ENCODE peak calls at places on chromosomes 13 and 19, in seven cellular contexts. P is heart left ventricle, M is IMR-90, D is A549, A is K562, T is HCT116, H is body of pancreas. K is an unnamed sample.

GRCh38 chr13:32940601-32941000 is 75.6 kb upstream of the KL start:
- ATAC-seq in M (peak), D (no peak), A (no peak), H (no peak), P (peak), T (no peak), K (no peak)

GRCh38 chr13:50099473-50099872 is 84.2 kb downstream of the KCNRG start:
- ATAC-seq in H (no peak), P (no peak), M (no peak), A (no peak), D (no peak), T (no peak), K (no peak)

GRCh38 chr19:35357867-35358573 is at the start of gene FFAR3:
- ATAC-seq in T (no peak), A (no peak), H (peak), P (peak), D (no peak), M (no peak), K (peak)

GRCh38 chr13:106756446-106756845 is 188.5 kb upstream of the ARGLU1 start:
- ATAC-seq in H (no peak), P (no peak), D (no peak), T (no peak), A (no peak), M (no peak), K (no peak)

GRCh38 chr19:41218615-41219507 is at the start of gene AXL:
- ATAC-seq in D (peak), P (peak), M (peak), A (peak), T (peak), H (peak), K (peak)

GRCh38 chr13:102710261-102710679 is 15.4 kb upstream of the METTL21C start:
- ATAC-seq in H (no peak), M (no peak), D (no peak), T (no peak), A (no peak), P (no peak), K (peak)

GRCh38 chr13:18998389-18998788 is 183.2 kb downstream of the TUBA3C start:
- ATAC-seq in P (no peak), H (no peak), A (no peak), M (no peak), T (no peak), D (no peak), K (no peak)

GRCh38 chr19:3149526-3150505 is 14.0 kb downstream of the GNA15 start:
- ATAC-seq in P (no peak), H (no peak), T (no peak), A (no peak), D (no peak), M (no peak), K (no peak)

GRCh38 chr13:112346173-112346898 is 29.8 kb upstream of the SPACA7 start:
- ATAC-seq in M (no peak), P (no peak), A (peak), H (no peak), D (no peak), T (peak), K (no peak)

DNA sequence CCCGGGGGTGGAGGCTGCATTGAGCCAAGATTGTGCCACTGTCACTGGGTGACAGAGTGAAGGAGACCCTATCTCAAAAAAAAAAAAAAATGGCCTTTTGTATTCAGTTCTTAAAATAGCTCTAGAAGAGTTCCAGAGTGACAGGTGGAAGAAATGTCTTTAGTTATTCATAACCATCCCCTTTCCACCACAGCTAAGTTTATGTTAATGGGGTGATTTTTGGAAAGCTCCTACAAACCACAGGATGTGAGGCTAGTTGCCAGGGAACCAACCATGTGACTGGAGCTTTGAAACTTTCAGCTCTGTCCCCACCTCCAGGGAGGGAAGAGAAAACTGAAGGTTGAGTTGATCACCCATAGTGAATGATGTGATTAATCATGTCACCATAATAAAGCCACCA is 6.9 kb downstream of the ZNF490 start:
- ATAC-seq in M (peak), H (no peak), P (no peak), A (no peak), D (no peak), T (no peak), K (no peak)
- TF ChIP-seq POLR2A in M (no peak), H (no peak), P (no peak), A (no peak), D (no peak), T (no peak), K (no peak)

GRCh38 chr19:13884726-13885591 is 8.0 kb downstream of the NANOS3 start:
- ATAC-seq in H (peak), M (no peak), P (no peak), T (no peak), D (no peak), A (no peak), K (no peak)
- TF ChIP-seq POLR2A in H (peak), M (no peak), P (no peak), T (no peak), D (no peak), A (no peak), K (no peak)

GRCh38 chr19:51367565-51368365 is 1.0 kb downstream of the CLDND2 start:
- ATAC-seq in D (peak), P (peak), M (peak), T (peak), H (peak), A (peak), K (peak)

GRCh38 chr19:51366050-51366998 is at the start of gene ETFB:
- ATAC-seq in H (peak), A (peak), P (peak), D (peak), T (peak), M (peak), K (peak)

GRCh38 chr19:51365211-51366049 is 758 bp downstream of the ETFB start:
- ATAC-seq in H (no peak), P (no peak), D (peak), M (no peak), T (no peak), A (peak), K (no peak)

GRCh38 chr19:51368366-51369282 is at the start of gene CLDND2:
- ATAC-seq in M (no peak), P (no peak), D (peak), T (no peak), H (no peak), A (no peak), K (no peak)

DNA sequence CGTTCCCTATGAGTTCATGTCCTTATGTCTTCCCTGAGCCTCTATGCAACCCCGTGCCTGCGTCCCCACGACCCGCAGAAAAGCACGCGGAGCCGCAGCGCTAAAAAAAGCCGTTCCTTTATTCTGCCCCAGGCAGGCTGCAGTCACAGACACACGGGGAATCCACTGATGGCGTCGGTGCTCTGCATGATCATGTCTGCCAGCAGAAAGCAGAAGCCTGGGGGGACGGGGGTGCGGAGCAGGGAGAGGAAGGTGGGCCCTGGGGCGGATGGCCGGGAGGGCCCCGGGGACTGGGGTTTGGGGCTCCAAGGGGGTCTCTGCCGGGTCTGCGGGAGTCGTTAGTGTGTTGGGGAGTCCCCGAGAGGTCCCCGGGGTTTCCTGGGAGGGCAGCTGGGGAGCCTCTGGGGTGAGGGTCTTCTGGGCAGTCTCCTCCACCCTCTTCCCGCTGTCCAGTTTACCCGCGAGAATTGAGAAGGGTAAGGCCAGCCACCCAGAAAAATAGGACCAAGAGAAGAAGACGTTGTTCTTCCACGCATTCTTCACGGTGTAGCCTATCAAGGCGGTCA is 894 bp upstream of the ETFB start:
- ATAC-seq in H (no peak), D (peak), P (no peak), A (peak), T (peak), M (no peak), K (no peak)
- TF ChIP-seq POLR2A in H (peak), D (peak), P (peak), A (peak), T (peak), M (peak), K (peak)

GRCh38 chr13:98829541-98829940 is 77.1 kb upstream of the SLC15A1 start:
- ATAC-seq in T (no peak), H (no peak), D (no peak), A (no peak), M (no peak), P (no peak), K (no peak)

GRCh38 chr13:98827449-98827848 is 75.0 kb upstream of the SLC15A1 start:
- ATAC-seq in A (no peak), T (no peak), M (no peak), P (no peak), D (no peak), H (no peak), K (no peak)

GRCh38 chr13:98825659-98826058 is 73.2 kb upstream of the SLC15A1 start:
- ATAC-seq in D (no peak), M (no peak), T (no peak), P (no peak), H (no peak), A (no peak), K (no peak)

GRCh38 chr13:98826156-98826555 is 73.7 kb upstream of the SLC15A1 start:
- ATAC-seq in D (no peak), M (no peak), T (no peak), P (no peak), H (no peak), A (no peak), K (no peak)

DNA sequence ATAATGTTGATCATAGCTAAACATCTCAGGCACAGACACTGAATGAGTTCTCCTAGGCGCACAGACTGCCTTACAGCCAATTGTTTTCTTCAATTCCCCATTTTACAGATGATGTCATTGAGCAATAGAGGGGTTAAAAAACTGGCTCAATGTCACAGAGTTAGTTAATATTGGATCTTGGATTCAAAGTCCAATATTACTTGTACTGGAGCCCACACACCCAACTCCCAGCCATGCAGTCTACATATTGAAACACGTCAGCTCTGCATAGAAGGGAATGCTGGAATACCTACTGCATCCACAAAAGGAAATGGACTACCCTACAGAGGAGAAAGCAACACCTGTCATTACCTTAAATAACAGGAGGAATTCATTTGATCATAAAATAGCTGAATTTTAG is 76.1 kb upstream of the SLC15A1 start:
- ATAC-seq in M (no peak), T (no peak), D (no peak), A (no peak), H (peak), P (no peak), K (no peak)
- TF ChIP-seq POLR2A in M (no peak), T (no peak), D (no peak), A (no peak), H (no peak), P (no peak), K (no peak)